ENCODE peak calls at places on chromosome 1, in five cellular contexts. H, V, G, U and J are unnamed samples.
A peak's percentile ranks its signal among the peaks of the same experiment; 100 is the strongest.

GRCh38 chr1:1788646-1789431 is 10.6 kb upstream of the NADK start:
- DNase-seq in H (peak; percentile 56), G (peak; percentile 41), V (no peak), U (peak; percentile 30), J (peak; percentile 67)

GRCh38 chr1:223401873-223402789 is 8.9 kb downstream of the CCDC185 start:
- DNase-seq in H (no peak), V (no peak), U (peak; percentile 39), G (no peak), J (no peak)

GRCh38 chr1:13451399-13451965 is 41.2 kb downstream of the PRAMEF20 start:
- DNase-seq in U (no peak), H (no peak), G (no peak), V (no peak), J (peak; percentile 20)

GRCh38 chr1:151474711-151475110 is 15.4 kb upstream of the POGZ start:
- DNase-seq in H (no peak), U (no peak), V (no peak), G (no peak), J (no peak)

GRCh38 chr1:114075546-114076249 is 78.0 kb downstream of the SYT6 start:
- DNase-seq in V (no peak), H (peak; percentile 35), G (peak; percentile 17), U (no peak), J (no peak)

GRCh38 chr1:98314591-98314990 is 346.9 kb upstream of the SNX7 start:
- DNase-seq in G (no peak), H (no peak), V (no peak), U (no peak), J (no peak)

GRCh38 chr1:116904791-116905320 is 4.9 kb upstream of the PTGFRN start:
- DNase-seq in H (no peak), V (no peak), U (no peak), G (no peak), J (no peak)

GRCh38 chr1:1670866-1671265 is 12.1 kb upstream of the CDK11B start:
- DNase-seq in V (peak; percentile 29), H (no peak), G (no peak), U (no peak), J (no peak)

GRCh38 chr1:116064616-116065015 is 46.6 kb upstream of the MAB21L3 start:
- DNase-seq in V (no peak), G (no peak), U (no peak), H (no peak), J (no peak)